ENCODE peak calls at places on chromosomes 1 and 21, in nine cellular contexts. One of them, this sample, is unnamed.

GRCh38 chr21:33230518-33231324 is 983 bp downstream of the IFNAR2 start:
- DNase-seq in fibroblast of pulmonary artery: peak; percentile 65
- DNase-seq in EH: peak; percentile 63
- DNase-seq in Right ventricle myocardium superior: peak; percentile 67
- DNase-seq in endothelial cell: peak; percentile 48
- DNase-seq in activated T-cell treated with anti-CD3 and anti-CD28 coated beads, Interleukin-2, amount 50 U/mL, for 72 hours: no peak
- DNase-seq in stimulated activated CD8-positive, alpha-beta memory T cell treated with anti-CD3 and anti-CD28 coated beads, Interleukin-12 subunit alpha, Interleukin-12 subunit beta, amount 100 ng/mL, for 1 hour: no peak
- DNase-seq in AG10803: peak; percentile 61
- DNase-seq in stimulated activated CD4-positive, alpha-beta T cell treated with anti-CD3 and anti-CD28 coated beads, Interleukin-2, amount 100 ng/mL, for 48 hours: no peak
- DNase-seq in this sample: peak; percentile 33

GRCh38 chr1:73901656-73902276 is 296.2 kb downstream of the LRRIQ3 start:
- DNase-seq in endothelial cell: no peak
- DNase-seq in stimulated activated CD4-positive, alpha-beta T cell treated with anti-CD3 and anti-CD28 coated beads, Interleukin-2, amount 100 ng/mL, for 48 hours: no peak
- DNase-seq in stimulated activated CD8-positive, alpha-beta memory T cell treated with anti-CD3 and anti-CD28 coated beads, Interleukin-12 subunit alpha, Interleukin-12 subunit beta, amount 100 ng/mL, for 1 hour: no peak
- DNase-seq in Right ventricle myocardium superior: no peak
- DNase-seq in fibroblast of pulmonary artery: no peak
- DNase-seq in EH: no peak
- DNase-seq in activated T-cell treated with anti-CD3 and anti-CD28 coated beads, Interleukin-2, amount 50 U/mL, for 72 hours: no peak
- DNase-seq in AG10803: no peak
- DNase-seq in this sample: no peak

GRCh38 chr1:89844236-89844807 is 23.5 kb downstream of the LRRC8D start:
- DNase-seq in fibroblast of pulmonary artery: no peak
- DNase-seq in Right ventricle myocardium superior: no peak
- DNase-seq in stimulated activated CD4-positive, alpha-beta T cell treated with anti-CD3 and anti-CD28 coated beads, Interleukin-2, amount 100 ng/mL, for 48 hours: peak; percentile 25
- DNase-seq in AG10803: peak; percentile 11
- DNase-seq in activated T-cell treated with anti-CD3 and anti-CD28 coated beads, Interleukin-2, amount 50 U/mL, for 72 hours: peak; percentile 33
- DNase-seq in stimulated activated CD8-positive, alpha-beta memory T cell treated with anti-CD3 and anti-CD28 coated beads, Interleukin-12 subunit alpha, Interleukin-12 subunit beta, amount 100 ng/mL, for 1 hour: peak; percentile 7
- DNase-seq in EH: peak; percentile 43
- DNase-seq in endothelial cell: no peak
- DNase-seq in this sample: peak; percentile 24

GRCh38 chr1:246139745-246140182 is 367.3 kb downstream of the SMYD3 start:
- DNase-seq in AG10803: peak; percentile 83
- DNase-seq in stimulated activated CD8-positive, alpha-beta memory T cell treated with anti-CD3 and anti-CD28 coated beads, Interleukin-12 subunit alpha, Interleukin-12 subunit beta, amount 100 ng/mL, for 1 hour: no peak
- DNase-seq in activated T-cell treated with anti-CD3 and anti-CD28 coated beads, Interleukin-2, amount 50 U/mL, for 72 hours: no peak
- DNase-seq in EH: peak; percentile 86
- DNase-seq in Right ventricle myocardium superior: no peak
- DNase-seq in fibroblast of pulmonary artery: peak; percentile 68
- DNase-seq in stimulated activated CD4-positive, alpha-beta T cell treated with anti-CD3 and anti-CD28 coated beads, Interleukin-2, amount 100 ng/mL, for 48 hours: no peak
- DNase-seq in endothelial cell: no peak
- DNase-seq in this sample: no peak

GRCh38 chr1:15453773-15454172 is 2.8 kb upstream of the CELA2A start:
- DNase-seq in Right ventricle myocardium superior: no peak
- DNase-seq in AG10803: peak; percentile 23
- DNase-seq in activated T-cell treated with anti-CD3 and anti-CD28 coated beads, Interleukin-2, amount 50 U/mL, for 72 hours: no peak
- DNase-seq in stimulated activated CD4-positive, alpha-beta T cell treated with anti-CD3 and anti-CD28 coated beads, Interleukin-2, amount 100 ng/mL, for 48 hours: no peak
- DNase-seq in EH: peak; percentile 40
- DNase-seq in stimulated activated CD8-positive, alpha-beta memory T cell treated with anti-CD3 and anti-CD28 coated beads, Interleukin-12 subunit alpha, Interleukin-12 subunit beta, amount 100 ng/mL, for 1 hour: no peak
- DNase-seq in endothelial cell: no peak
- DNase-seq in fibroblast of pulmonary artery: no peak
- DNase-seq in this sample: no peak

GRCh38 chr1:44239337-44239960 is 26.2 kb downstream of the DMAP1 start:
- DNase-seq in Right ventricle myocardium superior: no peak
- DNase-seq in EH: peak; percentile 82
- DNase-seq in stimulated activated CD4-positive, alpha-beta T cell treated with anti-CD3 and anti-CD28 coated beads, Interleukin-2, amount 100 ng/mL, for 48 hours: no peak
- DNase-seq in stimulated activated CD8-positive, alpha-beta memory T cell treated with anti-CD3 and anti-CD28 coated beads, Interleukin-12 subunit alpha, Interleukin-12 subunit beta, amount 100 ng/mL, for 1 hour: no peak
- DNase-seq in activated T-cell treated with anti-CD3 and anti-CD28 coated beads, Interleukin-2, amount 50 U/mL, for 72 hours: no peak
- DNase-seq in AG10803: peak; percentile 45
- DNase-seq in endothelial cell: peak; percentile 44
- DNase-seq in fibroblast of pulmonary artery: peak; percentile 27
- DNase-seq in this sample: no peak

GRCh38 chr1:56068908-56069307 is 510.5 kb downstream of the PLPP3 start:
- DNase-seq in Right ventricle myocardium superior: no peak
- DNase-seq in stimulated activated CD8-positive, alpha-beta memory T cell treated with anti-CD3 and anti-CD28 coated beads, Interleukin-12 subunit alpha, Interleukin-12 subunit beta, amount 100 ng/mL, for 1 hour: no peak
- DNase-seq in EH: peak; percentile 81
- DNase-seq in stimulated activated CD4-positive, alpha-beta T cell treated with anti-CD3 and anti-CD28 coated beads, Interleukin-2, amount 100 ng/mL, for 48 hours: no peak
- DNase-seq in endothelial cell: no peak
- DNase-seq in activated T-cell treated with anti-CD3 and anti-CD28 coated beads, Interleukin-2, amount 50 U/mL, for 72 hours: no peak
- DNase-seq in AG10803: peak; percentile 65
- DNase-seq in fibroblast of pulmonary artery: peak; percentile 51
- DNase-seq in this sample: no peak

GRCh38 chr1:223711173-223711572 is 1.2 kb upstream of the CAPN2 start:
- DNase-seq in stimulated activated CD4-positive, alpha-beta T cell treated with anti-CD3 and anti-CD28 coated beads, Interleukin-2, amount 100 ng/mL, for 48 hours: no peak
- DNase-seq in endothelial cell: no peak
- DNase-seq in stimulated activated CD8-positive, alpha-beta memory T cell treated with anti-CD3 and anti-CD28 coated beads, Interleukin-12 subunit alpha, Interleukin-12 subunit beta, amount 100 ng/mL, for 1 hour: no peak
- DNase-seq in activated T-cell treated with anti-CD3 and anti-CD28 coated beads, Interleukin-2, amount 50 U/mL, for 72 hours: no peak
- DNase-seq in fibroblast of pulmonary artery: peak; percentile 37
- DNase-seq in EH: peak; percentile 64
- DNase-seq in Right ventricle myocardium superior: no peak
- DNase-seq in AG10803: peak; percentile 60
- DNase-seq in this sample: no peak

GRCh38 chr1:47859092-47859743 is 138.0 kb downstream of the TRABD2B start:
- DNase-seq in activated T-cell treated with anti-CD3 and anti-CD28 coated beads, Interleukin-2, amount 50 U/mL, for 72 hours: no peak
- DNase-seq in endothelial cell: no peak
- DNase-seq in stimulated activated CD4-positive, alpha-beta T cell treated with anti-CD3 and anti-CD28 coated beads, Interleukin-2, amount 100 ng/mL, for 48 hours: no peak
- DNase-seq in EH: no peak
- DNase-seq in AG10803: no peak
- DNase-seq in fibroblast of pulmonary artery: no peak
- DNase-seq in Right ventricle myocardium superior: no peak
- DNase-seq in stimulated activated CD8-positive, alpha-beta memory T cell treated with anti-CD3 and anti-CD28 coated beads, Interleukin-12 subunit alpha, Interleukin-12 subunit beta, amount 100 ng/mL, for 1 hour: no peak
- DNase-seq in this sample: no peak

GRCh38 chr1:153561401-153561985 is 4.2 kb downstream of the S100A2 start:
- DNase-seq in endothelial cell: no peak
- DNase-seq in fibroblast of pulmonary artery: no peak
- DNase-seq in stimulated activated CD8-positive, alpha-beta memory T cell treated with anti-CD3 and anti-CD28 coated beads, Interleukin-12 subunit alpha, Interleukin-12 subunit beta, amount 100 ng/mL, for 1 hour: no peak
- DNase-seq in AG10803: no peak
- DNase-seq in Right ventricle myocardium superior: no peak
- DNase-seq in activated T-cell treated with anti-CD3 and anti-CD28 coated beads, Interleukin-2, amount 50 U/mL, for 72 hours: no peak
- DNase-seq in stimulated activated CD4-positive, alpha-beta T cell treated with anti-CD3 and anti-CD28 coated beads, Interleukin-2, amount 100 ng/mL, for 48 hours: no peak
- DNase-seq in EH: no peak
- DNase-seq in this sample: no peak

GRCh38 chr1:1199961-1200875 is 6.2 kb downstream of the TNFRSF18 start:
- DNase-seq in stimulated activated CD8-positive, alpha-beta memory T cell treated with anti-CD3 and anti-CD28 coated beads, Interleukin-12 subunit alpha, Interleukin-12 subunit beta, amount 100 ng/mL, for 1 hour: no peak
- DNase-seq in fibroblast of pulmonary artery: no peak
- DNase-seq in EH: no peak
- DNase-seq in activated T-cell treated with anti-CD3 and anti-CD28 coated beads, Interleukin-2, amount 50 U/mL, for 72 hours: no peak
- DNase-seq in Right ventricle myocardium superior: no peak
- DNase-seq in stimulated activated CD4-positive, alpha-beta T cell treated with anti-CD3 and anti-CD28 coated beads, Interleukin-2, amount 100 ng/mL, for 48 hours: no peak
- DNase-seq in endothelial cell: peak; percentile 5
- DNase-seq in AG10803: no peak
- DNase-seq in this sample: no peak

GRCh38 chr1:84006574-84006973 is 7.6 kb upstream of the TTLL7 start:
- DNase-seq in stimulated activated CD4-positive, alpha-beta T cell treated with anti-CD3 and anti-CD28 coated beads, Interleukin-2, amount 100 ng/mL, for 48 hours: no peak
- DNase-seq in EH: no peak
- DNase-seq in activated T-cell treated with anti-CD3 and anti-CD28 coated beads, Interleukin-2, amount 50 U/mL, for 72 hours: no peak
- DNase-seq in AG10803: no peak
- DNase-seq in Right ventricle myocardium superior: no peak
- DNase-seq in fibroblast of pulmonary artery: no peak
- DNase-seq in stimulated activated CD8-positive, alpha-beta memory T cell treated with anti-CD3 and anti-CD28 coated beads, Interleukin-12 subunit alpha, Interleukin-12 subunit beta, amount 100 ng/mL, for 1 hour: no peak
- DNase-seq in endothelial cell: no peak
- DNase-seq in this sample: no peak

GRCh38 chr1:200172311-200172710 is 144.8 kb downstream of the NR5A2 start:
- DNase-seq in fibroblast of pulmonary artery: no peak
- DNase-seq in activated T-cell treated with anti-CD3 and anti-CD28 coated beads, Interleukin-2, amount 50 U/mL, for 72 hours: no peak
- DNase-seq in stimulated activated CD4-positive, alpha-beta T cell treated with anti-CD3 and anti-CD28 coated beads, Interleukin-2, amount 100 ng/mL, for 48 hours: no peak
- DNase-seq in AG10803: peak; percentile 24
- DNase-seq in Right ventricle myocardium superior: no peak
- DNase-seq in endothelial cell: no peak
- DNase-seq in EH: peak; percentile 74
- DNase-seq in stimulated activated CD8-positive, alpha-beta memory T cell treated with anti-CD3 and anti-CD28 coated beads, Interleukin-12 subunit alpha, Interleukin-12 subunit beta, amount 100 ng/mL, for 1 hour: no peak
- DNase-seq in this sample: no peak

GRCh38 chr1:18151436-18151835 is 43.8 kb downstream of the IGSF21 start:
- DNase-seq in endothelial cell: no peak
- DNase-seq in stimulated activated CD4-positive, alpha-beta T cell treated with anti-CD3 and anti-CD28 coated beads, Interleukin-2, amount 100 ng/mL, for 48 hours: no peak
- DNase-seq in stimulated activated CD8-positive, alpha-beta memory T cell treated with anti-CD3 and anti-CD28 coated beads, Interleukin-12 subunit alpha, Interleukin-12 subunit beta, amount 100 ng/mL, for 1 hour: no peak
- DNase-seq in Right ventricle myocardium superior: no peak
- DNase-seq in activated T-cell treated with anti-CD3 and anti-CD28 coated beads, Interleukin-2, amount 50 U/mL, for 72 hours: no peak
- DNase-seq in EH: no peak
- DNase-seq in AG10803: no peak
- DNase-seq in fibroblast of pulmonary artery: no peak
- DNase-seq in this sample: no peak

GRCh38 chr1:12593621-12594066 is 24.4 kb downstream of the DHRS3 start:
- DNase-seq in stimulated activated CD4-positive, alpha-beta T cell treated with anti-CD3 and anti-CD28 coated beads, Interleukin-2, amount 100 ng/mL, for 48 hours: no peak
- DNase-seq in EH: peak; percentile 83
- DNase-seq in activated T-cell treated with anti-CD3 and anti-CD28 coated beads, Interleukin-2, amount 50 U/mL, for 72 hours: no peak
- DNase-seq in stimulated activated CD8-positive, alpha-beta memory T cell treated with anti-CD3 and anti-CD28 coated beads, Interleukin-12 subunit alpha, Interleukin-12 subunit beta, amount 100 ng/mL, for 1 hour: no peak
- DNase-seq in AG10803: peak; percentile 90
- DNase-seq in Right ventricle myocardium superior: peak; percentile 76
- DNase-seq in endothelial cell: no peak
- DNase-seq in fibroblast of pulmonary artery: peak; percentile 72
- DNase-seq in this sample: no peak

GRCh38 chr1:101436100-101436511 is 199.3 kb downstream of the S1PR1 start:
- DNase-seq in Right ventricle myocardium superior: no peak
- DNase-seq in activated T-cell treated with anti-CD3 and anti-CD28 coated beads, Interleukin-2, amount 50 U/mL, for 72 hours: no peak
- DNase-seq in AG10803: no peak
- DNase-seq in stimulated activated CD8-positive, alpha-beta memory T cell treated with anti-CD3 and anti-CD28 coated beads, Interleukin-12 subunit alpha, Interleukin-12 subunit beta, amount 100 ng/mL, for 1 hour: no peak
- DNase-seq in stimulated activated CD4-positive, alpha-beta T cell treated with anti-CD3 and anti-CD28 coated beads, Interleukin-2, amount 100 ng/mL, for 48 hours: no peak
- DNase-seq in endothelial cell: no peak
- DNase-seq in fibroblast of pulmonary artery: no peak
- DNase-seq in EH: no peak
- DNase-seq in this sample: no peak

GRCh38 chr1:20349561-20349960 is 58.9 kb downstream of the VWA5B1 start:
- DNase-seq in stimulated activated CD4-positive, alpha-beta T cell treated with anti-CD3 and anti-CD28 coated beads, Interleukin-2, amount 100 ng/mL, for 48 hours: no peak
- DNase-seq in endothelial cell: no peak
- DNase-seq in Right ventricle myocardium superior: no peak
- DNase-seq in AG10803: no peak
- DNase-seq in stimulated activated CD8-positive, alpha-beta memory T cell treated with anti-CD3 and anti-CD28 coated beads, Interleukin-12 subunit alpha, Interleukin-12 subunit beta, amount 100 ng/mL, for 1 hour: no peak
- DNase-seq in fibroblast of pulmonary artery: no peak
- DNase-seq in activated T-cell treated with anti-CD3 and anti-CD28 coated beads, Interleukin-2, amount 50 U/mL, for 72 hours: no peak
- DNase-seq in EH: peak; percentile 16
- DNase-seq in this sample: no peak

GRCh38 chr21:45669382-45669781 is 25.9 kb downstream of the PCBP3 start:
- DNase-seq in fibroblast of pulmonary artery: no peak
- DNase-seq in Right ventricle myocardium superior: no peak
- DNase-seq in activated T-cell treated with anti-CD3 and anti-CD28 coated beads, Interleukin-2, amount 50 U/mL, for 72 hours: no peak
- DNase-seq in AG10803: no peak
- DNase-seq in EH: no peak
- DNase-seq in stimulated activated CD4-positive, alpha-beta T cell treated with anti-CD3 and anti-CD28 coated beads, Interleukin-2, amount 100 ng/mL, for 48 hours: no peak
- DNase-seq in endothelial cell: no peak
- DNase-seq in stimulated activated CD8-positive, alpha-beta memory T cell treated with anti-CD3 and anti-CD28 coated beads, Interleukin-12 subunit alpha, Interleukin-12 subunit beta, amount 100 ng/mL, for 1 hour: no peak
- DNase-seq in this sample: no peak

GRCh38 chr21:35861656-35862055 is 198.7 kb downstream of the SETD4 start:
- DNase-seq in AG10803: peak; percentile 82
- DNase-seq in stimulated activated CD4-positive, alpha-beta T cell treated with anti-CD3 and anti-CD28 coated beads, Interleukin-2, amount 100 ng/mL, for 48 hours: no peak
- DNase-seq in endothelial cell: no peak
- DNase-seq in Right ventricle myocardium superior: no peak
- DNase-seq in EH: peak; percentile 69
- DNase-seq in stimulated activated CD8-positive, alpha-beta memory T cell treated with anti-CD3 and anti-CD28 coated beads, Interleukin-12 subunit alpha, Interleukin-12 subunit beta, amount 100 ng/mL, for 1 hour: no peak
- DNase-seq in activated T-cell treated with anti-CD3 and anti-CD28 coated beads, Interleukin-2, amount 50 U/mL, for 72 hours: no peak
- DNase-seq in fibroblast of pulmonary artery: no peak
- DNase-seq in this sample: no peak